ENCODE peak calls at places on chromosomes 5 and 9, in four cellular contexts. N is IMR-90, K is foreskin fibroblast, M is testis. G is an unnamed sample.

GRCh38 chr9:124281934-124282351 is 24.2 kb downstream of the NEK6 start:
- DNase-seq in N (no peak), K (no peak), M (no peak), G (no peak)

GRCh38 chr5:80217667-80218066 is 38.2 kb downstream of the SERINC5 start:
- DNase-seq in N (no peak), K (no peak), M (no peak), G (no peak)

GRCh38 chr5:139710370-139711066 is 62.4 kb downstream of the CXXC5 start:
- DNase-seq in N (peak), K (no peak), M (peak), G (no peak)

GRCh38 chr5:105952875-105953274 is 1717.9 kb downstream of the EFNA5 start:
- DNase-seq in N (peak), K (peak), M (no peak), G (no peak)

GRCh38 chr9:113620377-113621161 is 157.0 kb downstream of the RGS3 start:
- DNase-seq in N (peak), K (peak), M (peak), G (peak)

GRCh38 chr5:85760519-85760918 is 857.2 kb upstream of the COX7C start:
- DNase-seq in N (no peak), K (no peak), M (no peak), G (no peak)

GRCh38 chr5:124677376-124677998 is 69.0 kb downstream of the ZNF608 start:
- DNase-seq in N (peak), K (no peak), M (no peak), G (no peak)

GRCh38 chr5:110956280-110956912 is 115.1 kb upstream of the TSLP start:
- DNase-seq in N (no peak), K (no peak), M (no peak), G (no peak)

GRCh38 chr5:142114686-142115085 is 6.1 kb downstream of the NDFIP1 start:
- DNase-seq in N (no peak), K (no peak), M (no peak), G (no peak)

GRCh38 chr9:136990233-136990911 is 1.9 kb upstream of the PAXX start:
- DNase-seq in N (no peak), K (no peak), M (no peak), G (no peak)

GRCh38 chr9:110153431-110153830 is 54.5 kb downstream of the C9orf152 start:
- DNase-seq in N (no peak), K (no peak), M (no peak), G (no peak)

GRCh38 chr9:37430841-37431597 is 8.5 kb downstream of the GRHPR start:
- DNase-seq in N (no peak), K (no peak), M (peak), G (no peak)
- TF ChIP-seq CTCF in N (no peak), K (no peak), M (no peak), G (no peak)

DNA sequence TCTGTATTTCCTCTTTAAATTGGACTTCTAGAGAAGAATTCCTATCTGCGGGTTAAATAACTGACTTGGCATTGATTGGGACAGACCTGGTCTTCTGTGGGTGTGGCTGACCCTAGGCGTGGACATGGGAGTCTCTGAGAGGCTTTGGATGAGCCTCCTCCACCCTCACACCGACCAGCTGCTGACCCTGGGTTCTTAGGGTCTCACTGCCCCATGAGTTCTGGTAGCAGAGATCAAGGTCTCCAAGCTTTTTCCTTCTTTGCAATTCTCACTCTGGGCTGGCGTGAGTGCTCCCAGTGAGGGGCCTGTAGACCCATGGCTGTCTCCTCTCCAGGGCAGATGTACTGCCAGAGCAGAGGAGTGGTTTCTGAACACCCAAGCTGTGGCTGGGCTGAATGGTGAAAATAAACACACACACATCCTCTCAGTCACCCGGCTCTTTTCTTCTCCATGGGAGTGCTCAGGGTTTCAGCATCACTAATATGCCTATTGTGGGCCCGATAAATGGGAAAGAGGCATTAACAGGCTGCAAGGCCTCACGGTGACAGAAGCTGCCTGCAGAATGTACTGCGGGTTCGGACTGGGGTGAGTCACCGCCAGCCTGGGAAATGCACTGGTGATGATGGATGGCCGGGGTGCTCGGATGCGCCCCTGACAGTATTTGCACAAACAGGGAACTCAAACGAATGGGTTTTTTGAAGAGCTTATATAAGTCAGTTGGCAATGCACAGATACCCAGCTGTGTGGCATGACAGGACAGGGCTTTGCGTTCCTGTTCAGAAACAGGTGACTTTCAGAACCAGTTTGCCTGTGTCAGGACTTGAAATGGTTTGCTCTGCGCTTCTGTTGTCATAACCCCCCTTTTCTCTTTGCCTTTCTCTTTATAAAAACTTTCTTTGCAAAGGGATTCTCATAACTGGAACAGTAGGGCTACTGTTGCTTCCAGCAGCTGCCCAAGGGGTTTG is 41.9 kb upstream of the PITX1 start:
- DNase-seq in N (peak), K (no peak), M (no peak), G (no peak)
- TF ChIP-seq CTCF in N (no peak), K (no peak), M (no peak), G (no peak)

GRCh38 chr5:10601246-10602030 is 37.6 kb downstream of the ANKRD33B start:
- DNase-seq in N (peak), K (peak), M (peak), G (peak)
- TF ChIP-seq CTCF in N (no peak), K (no peak), M (no peak), G (no peak)

GRCh38 chr5:126228934-126229333 is 194.3 kb upstream of the GRAMD2B start:
- DNase-seq in N (no peak), K (no peak), M (no peak), G (no peak)

GRCh38 chr5:126235628-126236027 is 187.6 kb upstream of the GRAMD2B start:
- DNase-seq in N (no peak), K (no peak), M (peak), G (no peak)

GRCh38 chr5:126233256-126233655 is 190.0 kb upstream of the GRAMD2B start:
- DNase-seq in N (no peak), K (peak), M (no peak), G (no peak)

GRCh38 chr5:126234563-126235195 is 188.5 kb upstream of the GRAMD2B start:
- DNase-seq in N (peak), K (peak), M (peak), G (no peak)
- TF ChIP-seq CTCF in N (peak), K (peak), M (peak), G (peak)

GRCh38 chr9:106288689-106289088 is 574.3 kb upstream of the ZNF462 start:
- DNase-seq in N (no peak), K (no peak), M (no peak), G (no peak)

GRCh38 chr9:106286249-106286648 is 576.7 kb upstream of the ZNF462 start:
- DNase-seq in N (no peak), K (no peak), M (peak), G (no peak)

GRCh38 chr9:106287108-106287631 is 575.8 kb upstream of the ZNF462 start:
- DNase-seq in N (no peak), K (no peak), M (peak), G (no peak)

GRCh38 chr9:106284300-106284699 is 578.7 kb upstream of the ZNF462 start:
- DNase-seq in N (no peak), K (no peak), M (peak), G (no peak)
- TF ChIP-seq CTCF in N (no peak), K (peak), M (no peak), G (no peak)

GRCh38 chr5:91280942-91281269 is 102.2 kb downstream of the ARRDC3 start:
- DNase-seq in N (no peak), K (no peak), M (no peak), G (no peak)
- TF ChIP-seq CTCF in N (no peak), K (no peak), M (no peak), G (no peak)

GRCh38 chr9:74379718-74380117 is 117.4 kb upstream of the RORB start:
- DNase-seq in N (no peak), K (no peak), M (peak), G (no peak)
- TF ChIP-seq CTCF in N (no peak), K (no peak), M (no peak), G (peak)

G was measured in AG09319.